ENCODE peak calls at places on chromosomes 13 and 19, in six cellular contexts. M is astrocyte of the spinal cord; N is NCI-H187 treated with DMSO at 0.1 percent for 48 hours; G is PC-3; B is neural crest cell; O is CD4-positive, alpha-beta memory T cell. Z is an unnamed sample.

GRCh38 chr19:31519216-31519615 is 170.0 kb upstream of the TSHZ3 start:
- DNase-seq in M (no peak), N (no peak), G (no peak), B (no peak), O (no peak), Z (no peak)

GRCh38 chr13:103351035-103351828 is 285.0 kb upstream of the SLC10A2 start:
- DNase-seq in M (peak), N (no peak), G (peak), B (no peak), O (no peak), Z (no peak)

GRCh38 chr19:2578391-2578826 is 102.5 kb downstream of the GADD45B start:
- DNase-seq in M (peak), N (no peak), G (peak), B (no peak), O (no peak), Z (no peak)

GRCh38 chr19:33493401-33494275 is 28.0 kb downstream of the PEPD start:
- DNase-seq in M (no peak), N (no peak), G (no peak), B (no peak), O (no peak), Z (no peak)

GRCh38 chr13:37617162-37617561 is 18.6 kb upstream of the POSTN start:
- DNase-seq in M (peak), N (no peak), G (peak), B (no peak), O (no peak), Z (no peak)

GRCh38 chr13:68304287-68304893 is 1074.3 kb upstream of the PCDH9 start:
- DNase-seq in M (peak), N (no peak), G (peak), B (no peak), O (no peak), Z (peak)

GRCh38 chr13:51601601-51602348 is 17.5 kb downstream of the WDFY2 start:
- DNase-seq in M (no peak), N (no peak), G (no peak), B (no peak), O (no peak), Z (no peak)

GRCh38 chr13:106588367-106588766 is 20.4 kb upstream of the ARGLU1 start:
- DNase-seq in M (no peak), N (no peak), G (no peak), B (no peak), O (no peak), Z (no peak)

GRCh38 chr13:39840201-39840600 is 184.7 kb downstream of the COG6 start:
- DNase-seq in M (peak), N (no peak), G (peak), B (no peak), O (no peak), Z (no peak)

GRCh38 chr19:35509861-35510625 is 3.4 kb downstream of the DMKN start:
- DNase-seq in M (peak), N (no peak), G (peak), B (peak), O (peak), Z (peak)

GRCh38 chr19:39246951-39247669 is 1.5 kb downstream of the IFNL4 start:
- DNase-seq in M (no peak), N (no peak), G (no peak), B (peak), O (peak), Z (no peak)

GRCh38 chr13:40206241-40207109 is 460.0 kb downstream of the FOXO1 start:
- DNase-seq in M (no peak), N (no peak), G (peak), B (no peak), O (peak), Z (no peak)

GRCh38 chr19:46689358-46689757 is 27.6 kb downstream of the PRKD2 start:
- DNase-seq in M (no peak), N (no peak), G (no peak), B (no peak), O (no peak), Z (no peak)

GRCh38 chr13:37127706-37128241 is 22.3 kb upstream of the CSNK1A1L start:
- DNase-seq in M (peak), N (no peak), G (peak), B (no peak), O (no peak), Z (no peak)

GRCh38 chr19:45152504-45153338 is 8.1 kb downstream of the NKPD1 start:
- DNase-seq in M (peak), N (no peak), G (no peak), B (no peak), O (peak), Z (no peak)

GRCh38 chr19:10625762-10626138 is 397 bp downstream of the SLC44A2 start:
- DNase-seq in M (no peak), N (no peak), G (peak), B (no peak), O (no peak), Z (no peak)

Z was measured in iPS DF 6.9.